ENCODE peak calls at places on chromosome 14, in four cellular contexts. One of them, this sample, is unnamed.

GRCh38 chr14:23202001-23202400 is 18.5 kb upstream of the SLC7A8 start:
- DNase-seq in WTC11: no peak
- DNase-seq in K562: no peak
- DNase-seq in GM12878: no peak
- DNase-seq in this sample: no peak

GRCh38 chr14:91249841-91250616 is 5.5 kb upstream of the GPR68 start:
- DNase-seq in WTC11: no peak
- DNase-seq in K562: no peak
- DNase-seq in GM12878: peak; percentile 90
- DNase-seq in this sample: peak; percentile 88

GRCh38 chr14:21825147-21825743 is 151.6 kb upstream of the OR4E1 start:
- DNase-seq in WTC11: peak; percentile 63
- DNase-seq in K562: peak; percentile 62
- DNase-seq in GM12878: no peak
- DNase-seq in this sample: peak; percentile 26

GRCh38 chr14:41570415-41571155 is 36.1 kb upstream of the LRFN5 start:
- DNase-seq in WTC11: no peak
- DNase-seq in K562: no peak
- DNase-seq in GM12878: no peak
- DNase-seq in this sample: no peak

GRCh38 chr14:94885481-94886155 is 115.7 kb upstream of the GSC start:
- DNase-seq in WTC11: no peak
- DNase-seq in K562: no peak
- DNase-seq in GM12878: no peak
- DNase-seq in this sample: no peak

GRCh38 chr14:75418779-75419768 is 8.7 kb upstream of the JDP2 start:
- DNase-seq in WTC11: peak; percentile 82
- DNase-seq in K562: peak; percentile 79
- DNase-seq in GM12878: peak; percentile 57
- DNase-seq in this sample: no peak

GRCh38 chr14:99806040-99806439 is 12.8 kb downstream of the EML1 start:
- DNase-seq in WTC11: no peak
- DNase-seq in K562: no peak
- DNase-seq in GM12878: no peak
- DNase-seq in this sample: no peak

GRCh38 chr14:88683119-88683518 is 109.6 kb downstream of the EML5 start:
- DNase-seq in WTC11: no peak
- DNase-seq in K562: no peak
- DNase-seq in GM12878: no peak
- DNase-seq in this sample: peak; percentile 25

GRCh38 chr14:102171173-102172020 is 31.7 kb downstream of the WDR20 start:
- DNase-seq in WTC11: no peak
- DNase-seq in K562: no peak
- DNase-seq in GM12878: no peak
- DNase-seq in this sample: no peak

GRCh38 chr14:63840981-63841380 is 11.8 kb upstream of the SYNE2 start:
- DNase-seq in WTC11: peak; percentile 75
- DNase-seq in K562: no peak
- DNase-seq in GM12878: no peak
- DNase-seq in this sample: no peak

GRCh38 chr14:103259184-103259583 is 74.9 kb upstream of the EIF5 start:
- DNase-seq in WTC11: no peak
- DNase-seq in K562: no peak
- DNase-seq in GM12878: no peak
- DNase-seq in this sample: no peak

GRCh38 chr14:81991998-81992397 is 458.3 kb upstream of the SEL1L start:
- DNase-seq in WTC11: no peak
- DNase-seq in K562: no peak
- DNase-seq in GM12878: no peak
- DNase-seq in this sample: no peak

GRCh38 chr14:105894125-105894977 is 368.0 kb downstream of the TMEM121 start:
- DNase-seq in WTC11: peak; percentile 1
- DNase-seq in K562: peak; percentile 2
- DNase-seq in GM12878: no peak
- DNase-seq in this sample: no peak

GRCh38 chr14:104355949-104356737 is 217.8 kb downstream of the KIF26A start:
- DNase-seq in WTC11: no peak
- DNase-seq in K562: no peak
- DNase-seq in GM12878: no peak
- DNase-seq in this sample: peak; percentile 62

GRCh38 chr14:30971586-30971985 is 53.9 kb upstream of the AP4S1 start:
- DNase-seq in WTC11: no peak
- DNase-seq in K562: no peak
- DNase-seq in GM12878: no peak
- DNase-seq in this sample: no peak

GRCh38 chr14:88323086-88323519 is at the start of gene KCNK10:
- DNase-seq in WTC11: peak; percentile 47
- DNase-seq in K562: no peak
- DNase-seq in GM12878: no peak
- DNase-seq in this sample: no peak

GRCh38 chr14:64955297-64955696 is 12.8 kb upstream of the GPX2 start:
- DNase-seq in WTC11: no peak
- DNase-seq in K562: no peak
- DNase-seq in GM12878: no peak
- DNase-seq in this sample: no peak

GRCh38 chr14:23877111-23877510 is 76.5 kb upstream of the DHRS4 start:
- DNase-seq in WTC11: no peak
- DNase-seq in K562: no peak
- DNase-seq in GM12878: peak; percentile 12
- DNase-seq in this sample: no peak

GRCh38 chr14:105300542-105301102 is at the start of gene BRF1:
- DNase-seq in WTC11: peak; percentile 98
- DNase-seq in K562: peak; percentile 90
- DNase-seq in GM12878: no peak
- DNase-seq in this sample: peak; percentile 97

GRCh38 chr14:91394105-91395081 is 23.2 kb downstream of the CCDC88C start:
- DNase-seq in WTC11: no peak
- DNase-seq in K562: no peak
- DNase-seq in GM12878: no peak
- DNase-seq in this sample: no peak

GRCh38 chr14:31127690-31128089 is 79.9 kb downstream of the HECTD1 start:
- DNase-seq in WTC11: no peak
- DNase-seq in K562: no peak
- DNase-seq in GM12878: no peak
- DNase-seq in this sample: no peak

GRCh38 chr14:53953828-53954550 is 2.6 kb downstream of the BMP4 start:
- DNase-seq in WTC11: peak; percentile 38
- DNase-seq in K562: no peak
- DNase-seq in GM12878: no peak
- DNase-seq in this sample: peak; percentile 46

GRCh38 chr14:106657460-106657859 is 1131.1 kb downstream of the TMEM121 start:
- DNase-seq in WTC11: no peak
- DNase-seq in K562: no peak
- DNase-seq in GM12878: no peak
- DNase-seq in this sample: peak; percentile 17

GRCh38 chr14:81222694-81223093 is 1.9 kb upstream of the GTF2A1 start:
- DNase-seq in WTC11: no peak
- DNase-seq in K562: no peak
- DNase-seq in GM12878: no peak
- DNase-seq in this sample: no peak

GRCh38 chr14:78501901-78502300 is 331.7 kb downstream of the NRXN3 start:
- DNase-seq in WTC11: no peak
- DNase-seq in K562: no peak
- DNase-seq in GM12878: no peak
- DNase-seq in this sample: no peak

DNA sequence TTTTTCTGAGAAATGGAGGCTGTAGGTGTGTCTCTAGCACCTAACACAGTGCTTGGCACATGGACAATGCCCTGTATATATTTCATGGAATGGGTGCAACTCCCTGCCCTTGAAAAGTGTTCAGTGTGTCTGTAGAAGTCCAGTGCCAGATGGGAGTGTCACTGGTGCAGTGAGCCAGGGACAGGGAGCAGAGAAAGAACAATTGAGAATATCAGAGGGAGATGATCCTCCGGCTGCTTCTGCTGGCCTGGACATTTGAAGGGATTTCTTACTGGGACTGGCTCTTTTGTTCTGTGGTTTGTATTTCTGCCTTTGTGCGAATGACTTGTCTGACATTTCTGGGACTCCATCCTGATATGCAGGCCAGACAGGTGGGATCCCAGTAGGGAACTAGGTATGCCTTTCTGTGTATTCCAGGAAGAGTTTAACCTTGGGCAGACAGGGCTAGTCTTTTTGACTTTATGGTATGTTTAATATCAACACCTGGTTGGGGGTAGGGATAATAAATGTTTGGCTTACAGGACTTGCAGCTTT is 328.0 kb downstream of the NRXN3 start:
- DNase-seq in WTC11: no peak
- DNase-seq in K562: no peak
- DNase-seq in GM12878: no peak
- DNase-seq in this sample: no peak
- TF ChIP-seq USF1 in WTC11: no peak
- TF ChIP-seq USF1 in K562: no peak
- TF ChIP-seq USF1 in GM12878: no peak
- TF ChIP-seq USF1 in this sample: no peak

GRCh38 chr14:100911665-100912316 is 8.3 kb upstream of the RTL1 start:
- DNase-seq in WTC11: no peak
- DNase-seq in K562: no peak
- DNase-seq in GM12878: no peak
- DNase-seq in this sample: no peak
- TF ChIP-seq USF1 in WTC11: no peak
- TF ChIP-seq USF1 in K562: no peak
- TF ChIP-seq USF1 in GM12878: no peak
- TF ChIP-seq USF1 in this sample: no peak

GRCh38 chr14:69087061-69087461 is 65.9 kb downstream of the DCAF5 start:
- DNase-seq in WTC11: no peak
- DNase-seq in K562: no peak
- DNase-seq in GM12878: no peak
- DNase-seq in this sample: no peak

GRCh38 chr14:69091695-69092094 is 61.2 kb downstream of the DCAF5 start:
- DNase-seq in WTC11: no peak
- DNase-seq in K562: no peak
- DNase-seq in GM12878: no peak
- DNase-seq in this sample: no peak

GRCh38 chr14:69086537-69086936 is 66.4 kb downstream of the DCAF5 start:
- DNase-seq in WTC11: no peak
- DNase-seq in K562: no peak
- DNase-seq in GM12878: no peak
- DNase-seq in this sample: no peak

GRCh38 chr14:69090187-69090789 is 62.6 kb downstream of the DCAF5 start:
- DNase-seq in WTC11: peak; percentile 27
- DNase-seq in K562: peak; percentile 14
- DNase-seq in GM12878: no peak
- DNase-seq in this sample: peak; percentile 32

GRCh38 chr14:69088523-69089445 is 64.1 kb downstream of the DCAF5 start:
- DNase-seq in WTC11: no peak
- DNase-seq in K562: no peak
- DNase-seq in GM12878: no peak
- DNase-seq in this sample: peak; percentile 32
- TF ChIP-seq USF1 in WTC11: no peak
- TF ChIP-seq USF1 in K562: no peak
- TF ChIP-seq USF1 in GM12878: no peak
- TF ChIP-seq USF1 in this sample: no peak

DNA sequence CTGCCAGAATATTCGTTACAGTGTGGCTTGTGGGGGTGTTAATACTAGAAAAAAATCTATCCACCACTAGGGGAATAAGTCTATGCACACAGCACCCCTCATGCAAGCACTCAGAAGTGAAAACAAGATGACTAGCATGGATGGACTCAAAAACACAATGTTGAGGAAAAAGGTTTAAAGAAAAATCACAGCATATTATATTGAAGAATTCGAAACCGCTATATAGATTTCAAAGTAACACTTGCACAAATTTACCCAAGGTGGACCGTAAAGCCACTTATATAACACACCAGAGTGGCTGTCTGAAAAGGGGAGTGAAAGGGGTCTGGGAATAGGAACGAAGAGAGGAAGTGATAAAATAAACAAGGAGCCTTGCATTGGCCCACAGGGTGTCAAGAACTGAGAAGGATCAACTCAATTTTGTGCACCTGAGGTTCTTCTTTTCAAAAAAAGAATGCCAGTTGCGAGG is 540 bp downstream of the ABCD4 start:
- DNase-seq in WTC11: no peak
- DNase-seq in K562: peak; percentile 34
- DNase-seq in GM12878: peak; percentile 25
- DNase-seq in this sample: peak; percentile 67
- TF ChIP-seq USF1 in WTC11: no peak
- TF ChIP-seq USF1 in K562: no peak
- TF ChIP-seq USF1 in GM12878: no peak
- TF ChIP-seq USF1 in this sample: no peak

This sample was measured in SK-N-SH.